ENCODE peak calls at places on chromosomes 5 and 9, in seven cellular contexts. One of them, this sample, is unnamed.

GRCh38 chr9:97658707-97659106 is 25.1 kb downstream of the NCBP1 start:
- DNase-seq in activated B cell treated with CpG ODN at 0.5 μM for 24 hours: no peak
- DNase-seq in mesothelial cell of epicardium: no peak
- DNase-seq in activated CD8-positive, alpha-beta T cell treated with anti-CD3 and anti-CD28 coated beads for 36 hours: no peak
- DNase-seq in sigmoid colon: no peak
- DNase-seq in H1: no peak
- DNase-seq in AG04450: no peak
- DNase-seq in this sample: no peak

GRCh38 chr9:127960410-127961165 is 20.2 kb downstream of the EEIG1 start:
- DNase-seq in activated B cell treated with CpG ODN at 0.5 μM for 24 hours: no peak
- DNase-seq in mesothelial cell of epicardium: no peak
- DNase-seq in activated CD8-positive, alpha-beta T cell treated with anti-CD3 and anti-CD28 coated beads for 36 hours: no peak
- DNase-seq in sigmoid colon: no peak
- DNase-seq in H1: no peak
- DNase-seq in AG04450: no peak
- DNase-seq in this sample: no peak

GRCh38 chr9:8825600-8826147 is 1026.1 kb upstream of the DMAC1 start:
- DNase-seq in activated B cell treated with CpG ODN at 0.5 μM for 24 hours: no peak
- DNase-seq in mesothelial cell of epicardium: no peak
- DNase-seq in activated CD8-positive, alpha-beta T cell treated with anti-CD3 and anti-CD28 coated beads for 36 hours: no peak
- DNase-seq in sigmoid colon: no peak
- DNase-seq in H1: no peak
- DNase-seq in AG04450: no peak
- DNase-seq in this sample: no peak

GRCh38 chr5:52867809-52868208 is 80.1 kb downstream of the ITGA1 start:
- DNase-seq in activated B cell treated with CpG ODN at 0.5 μM for 24 hours: no peak
- DNase-seq in mesothelial cell of epicardium: no peak
- DNase-seq in activated CD8-positive, alpha-beta T cell treated with anti-CD3 and anti-CD28 coated beads for 36 hours: no peak
- DNase-seq in sigmoid colon: no peak
- DNase-seq in H1: no peak
- DNase-seq in AG04450: no peak
- DNase-seq in this sample: no peak

GRCh38 chr5:53874409-53874808 is 314.0 kb downstream of the NDUFS4 start:
- DNase-seq in activated B cell treated with CpG ODN at 0.5 μM for 24 hours: no peak
- DNase-seq in mesothelial cell of epicardium: no peak
- DNase-seq in activated CD8-positive, alpha-beta T cell treated with anti-CD3 and anti-CD28 coated beads for 36 hours: peak; percentile 11
- DNase-seq in sigmoid colon: no peak
- DNase-seq in H1: no peak
- DNase-seq in AG04450: no peak
- DNase-seq in this sample: no peak

GRCh38 chr9:99169982-99170761 is 51.6 kb downstream of the ALG2 start:
- DNase-seq in activated B cell treated with CpG ODN at 0.5 μM for 24 hours: no peak
- DNase-seq in mesothelial cell of epicardium: no peak
- DNase-seq in activated CD8-positive, alpha-beta T cell treated with anti-CD3 and anti-CD28 coated beads for 36 hours: no peak
- DNase-seq in sigmoid colon: no peak
- DNase-seq in H1: no peak
- DNase-seq in AG04450: no peak
- DNase-seq in this sample: no peak

GRCh38 chr9:26685857-26686256 is 206.7 kb downstream of the CAAP1 start:
- DNase-seq in activated B cell treated with CpG ODN at 0.5 μM for 24 hours: no peak
- DNase-seq in mesothelial cell of epicardium: no peak
- DNase-seq in activated CD8-positive, alpha-beta T cell treated with anti-CD3 and anti-CD28 coated beads for 36 hours: no peak
- DNase-seq in sigmoid colon: no peak
- DNase-seq in H1: no peak
- DNase-seq in AG04450: no peak
- DNase-seq in this sample: no peak

GRCh38 chr9:129282308-129283211 is 104.5 kb upstream of the IER5L start:
- DNase-seq in activated B cell treated with CpG ODN at 0.5 μM for 24 hours: peak; percentile 12
- DNase-seq in mesothelial cell of epicardium: no peak
- DNase-seq in activated CD8-positive, alpha-beta T cell treated with anti-CD3 and anti-CD28 coated beads for 36 hours: no peak
- DNase-seq in sigmoid colon: peak; percentile 61
- DNase-seq in H1: no peak
- DNase-seq in AG04450: no peak
- DNase-seq in this sample: peak; percentile 4

GRCh38 chr9:36566813-36567217 is 5.9 kb upstream of the MELK start:
- DNase-seq in activated B cell treated with CpG ODN at 0.5 μM for 24 hours: no peak
- DNase-seq in mesothelial cell of epicardium: no peak
- DNase-seq in activated CD8-positive, alpha-beta T cell treated with anti-CD3 and anti-CD28 coated beads for 36 hours: no peak
- DNase-seq in sigmoid colon: peak; percentile 83
- DNase-seq in H1: no peak
- DNase-seq in AG04450: no peak
- DNase-seq in this sample: no peak

GRCh38 chr9:33416996-33417395 is 14.6 kb upstream of the AQP7 start:
- DNase-seq in activated B cell treated with CpG ODN at 0.5 μM for 24 hours: no peak
- DNase-seq in mesothelial cell of epicardium: no peak
- DNase-seq in activated CD8-positive, alpha-beta T cell treated with anti-CD3 and anti-CD28 coated beads for 36 hours: peak; percentile 22
- DNase-seq in sigmoid colon: no peak
- DNase-seq in H1: no peak
- DNase-seq in AG04450: no peak
- DNase-seq in this sample: no peak

GRCh38 chr9:114341991-114342390 is 12.3 kb downstream of the ORM2 start:
- DNase-seq in activated B cell treated with CpG ODN at 0.5 μM for 24 hours: no peak
- DNase-seq in mesothelial cell of epicardium: no peak
- DNase-seq in activated CD8-positive, alpha-beta T cell treated with anti-CD3 and anti-CD28 coated beads for 36 hours: no peak
- DNase-seq in sigmoid colon: no peak
- DNase-seq in H1: no peak
- DNase-seq in AG04450: no peak
- DNase-seq in this sample: no peak

GRCh38 chr9:114343471-114344187 is 14.0 kb downstream of the ORM2 start:
- DNase-seq in activated B cell treated with CpG ODN at 0.5 μM for 24 hours: no peak
- DNase-seq in mesothelial cell of epicardium: no peak
- DNase-seq in activated CD8-positive, alpha-beta T cell treated with anti-CD3 and anti-CD28 coated beads for 36 hours: no peak
- DNase-seq in sigmoid colon: no peak
- DNase-seq in H1: no peak
- DNase-seq in AG04450: no peak
- DNase-seq in this sample: no peak

GRCh38 chr9:114341152-114341830 is 11.6 kb downstream of the ORM2 start:
- DNase-seq in activated B cell treated with CpG ODN at 0.5 μM for 24 hours: no peak
- DNase-seq in mesothelial cell of epicardium: no peak
- DNase-seq in activated CD8-positive, alpha-beta T cell treated with anti-CD3 and anti-CD28 coated beads for 36 hours: no peak
- DNase-seq in sigmoid colon: no peak
- DNase-seq in H1: no peak
- DNase-seq in AG04450: no peak
- DNase-seq in this sample: no peak

GRCh38 chr9:114344188-114344566 is 14.5 kb downstream of the ORM2 start:
- DNase-seq in activated B cell treated with CpG ODN at 0.5 μM for 24 hours: no peak
- DNase-seq in mesothelial cell of epicardium: no peak
- DNase-seq in activated CD8-positive, alpha-beta T cell treated with anti-CD3 and anti-CD28 coated beads for 36 hours: no peak
- DNase-seq in sigmoid colon: no peak
- DNase-seq in H1: no peak
- DNase-seq in AG04450: no peak
- DNase-seq in this sample: no peak

DNA sequence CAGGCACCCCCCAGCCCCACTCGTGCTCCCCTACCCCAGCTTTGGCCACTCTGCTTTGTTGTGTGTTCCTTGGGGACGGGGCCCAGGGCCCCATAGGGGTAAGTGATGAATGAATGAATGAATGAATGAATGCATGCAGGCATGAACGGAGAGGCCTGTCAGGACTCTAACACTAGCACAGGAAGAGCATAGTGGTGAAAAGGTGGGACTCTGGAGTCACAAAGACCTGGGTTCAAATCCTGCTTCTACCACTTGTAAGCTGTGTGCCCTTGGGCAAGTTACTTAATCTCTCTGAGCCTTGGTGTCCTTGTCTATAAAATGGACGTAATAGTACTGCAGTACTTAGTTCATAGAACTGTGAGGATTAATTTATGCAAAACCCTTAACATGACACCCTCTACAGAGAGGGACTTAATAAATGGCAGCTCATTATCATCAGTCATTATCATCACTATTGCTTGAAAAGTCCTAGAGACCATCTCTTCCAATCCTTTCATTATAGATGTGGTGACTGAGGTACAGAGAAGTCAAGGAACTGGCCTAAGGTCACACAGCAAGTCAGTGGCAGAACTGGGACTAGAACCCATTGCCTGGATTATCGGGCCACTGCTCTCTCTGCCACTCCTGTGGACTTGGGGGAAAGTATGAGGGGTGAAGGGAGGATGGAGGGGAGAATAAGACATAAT is 13.2 kb downstream of the ORM2 start:
- DNase-seq in activated B cell treated with CpG ODN at 0.5 μM for 24 hours: no peak
- DNase-seq in mesothelial cell of epicardium: no peak
- DNase-seq in activated CD8-positive, alpha-beta T cell treated with anti-CD3 and anti-CD28 coated beads for 36 hours: no peak
- DNase-seq in sigmoid colon: no peak
- DNase-seq in H1: no peak
- DNase-seq in AG04450: no peak
- DNase-seq in this sample: no peak
- TF ChIP-seq CTCF in activated B cell treated with CpG ODN at 0.5 μM for 24 hours: no peak
- TF ChIP-seq CTCF in mesothelial cell of epicardium: no peak
- TF ChIP-seq CTCF in activated CD8-positive, alpha-beta T cell treated with anti-CD3 and anti-CD28 coated beads for 36 hours: no peak
- TF ChIP-seq CTCF in sigmoid colon: no peak
- TF ChIP-seq CTCF in H1: no peak
- TF ChIP-seq CTCF in AG04450: no peak
- TF ChIP-seq CTCF in this sample: no peak

DNA sequence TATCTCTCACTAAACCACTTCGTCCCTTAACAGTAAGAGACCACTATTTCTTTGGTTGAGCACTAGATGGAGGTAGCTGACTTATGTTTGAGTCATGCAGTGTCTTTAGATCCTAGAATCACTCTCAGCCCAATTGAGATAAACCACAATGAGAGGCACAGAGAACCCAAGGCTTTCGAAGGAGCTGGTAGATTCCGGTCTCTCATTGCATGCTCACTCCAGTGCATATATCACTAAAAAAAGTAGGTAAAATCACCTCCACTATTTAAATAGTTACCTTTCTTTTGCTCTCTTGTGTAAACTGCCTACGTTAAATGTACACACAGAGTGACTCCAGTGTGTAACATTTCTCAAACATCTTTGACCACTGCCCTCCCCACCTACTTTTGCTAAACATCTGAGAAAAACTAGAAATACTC is 27.6 kb downstream of the ACTL7A start:
- DNase-seq in activated B cell treated with CpG ODN at 0.5 μM for 24 hours: no peak
- DNase-seq in mesothelial cell of epicardium: no peak
- DNase-seq in activated CD8-positive, alpha-beta T cell treated with anti-CD3 and anti-CD28 coated beads for 36 hours: no peak
- DNase-seq in sigmoid colon: no peak
- DNase-seq in H1: no peak
- DNase-seq in AG04450: no peak
- DNase-seq in this sample: no peak
- TF ChIP-seq CTCF in activated B cell treated with CpG ODN at 0.5 μM for 24 hours: no peak
- TF ChIP-seq CTCF in mesothelial cell of epicardium: no peak
- TF ChIP-seq CTCF in activated CD8-positive, alpha-beta T cell treated with anti-CD3 and anti-CD28 coated beads for 36 hours: no peak
- TF ChIP-seq CTCF in sigmoid colon: no peak
- TF ChIP-seq CTCF in H1: no peak
- TF ChIP-seq CTCF in AG04450: peak; percentile 15
- TF ChIP-seq CTCF in this sample: peak; percentile 66

DNA sequence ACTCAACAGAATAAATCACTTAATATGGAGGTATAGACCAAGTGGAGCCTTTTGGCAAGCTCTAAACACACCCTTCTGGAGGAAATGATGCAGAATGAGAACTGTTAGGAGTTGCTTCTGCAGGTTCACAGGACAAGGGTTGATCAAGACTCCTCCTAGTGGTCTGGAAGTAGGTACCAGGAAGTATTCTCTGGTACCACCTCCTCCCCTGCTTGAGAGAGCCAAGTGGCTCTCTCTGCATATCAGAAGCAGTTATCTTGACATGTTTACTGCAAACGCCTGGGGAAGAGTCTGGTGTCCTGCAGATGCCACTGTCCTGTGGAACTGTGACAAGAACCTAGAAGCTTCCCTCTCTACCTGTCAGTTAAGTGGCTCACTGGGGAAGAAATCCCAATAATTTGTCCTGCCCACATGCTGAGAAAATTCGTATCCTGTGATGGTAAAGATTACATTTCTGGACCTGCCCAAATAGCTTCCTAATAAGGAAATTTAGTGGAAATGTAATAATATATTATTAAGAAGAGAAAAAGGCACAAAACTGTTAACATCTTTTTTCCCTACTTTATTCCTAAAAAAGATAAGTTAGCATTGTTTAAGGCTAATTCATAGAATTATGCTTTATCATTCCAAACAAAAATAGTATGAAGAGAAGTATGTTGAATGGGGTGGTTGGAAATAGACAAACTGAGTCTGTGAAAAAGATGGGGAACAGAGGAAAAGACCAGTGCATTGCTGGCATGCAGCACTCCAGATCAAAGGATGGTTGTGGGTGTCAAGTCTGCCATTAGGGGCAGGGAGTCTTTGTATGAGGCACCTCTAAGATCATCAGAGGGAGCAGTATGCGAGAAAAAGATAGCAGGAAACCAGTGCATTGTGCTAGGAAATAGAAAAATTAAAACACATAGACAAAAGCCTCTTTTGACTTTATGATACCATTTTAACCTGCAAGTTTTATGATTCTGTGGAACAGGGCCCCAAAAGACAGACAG is 118.8 kb downstream of the CDC42SE2 start:
- DNase-seq in activated B cell treated with CpG ODN at 0.5 μM for 24 hours: no peak
- DNase-seq in mesothelial cell of epicardium: no peak
- DNase-seq in activated CD8-positive, alpha-beta T cell treated with anti-CD3 and anti-CD28 coated beads for 36 hours: peak; percentile 56
- DNase-seq in sigmoid colon: no peak
- DNase-seq in H1: peak; percentile 31
- DNase-seq in AG04450: peak; percentile 8
- DNase-seq in this sample: no peak
- TF ChIP-seq CTCF in activated B cell treated with CpG ODN at 0.5 μM for 24 hours: peak; percentile 71
- TF ChIP-seq CTCF in mesothelial cell of epicardium: no peak
- TF ChIP-seq CTCF in activated CD8-positive, alpha-beta T cell treated with anti-CD3 and anti-CD28 coated beads for 36 hours: peak; percentile 61
- TF ChIP-seq CTCF in sigmoid colon: no peak
- TF ChIP-seq CTCF in H1: peak; percentile 76
- TF ChIP-seq CTCF in AG04450: peak; percentile 49
- TF ChIP-seq CTCF in this sample: peak; percentile 44

DNA sequence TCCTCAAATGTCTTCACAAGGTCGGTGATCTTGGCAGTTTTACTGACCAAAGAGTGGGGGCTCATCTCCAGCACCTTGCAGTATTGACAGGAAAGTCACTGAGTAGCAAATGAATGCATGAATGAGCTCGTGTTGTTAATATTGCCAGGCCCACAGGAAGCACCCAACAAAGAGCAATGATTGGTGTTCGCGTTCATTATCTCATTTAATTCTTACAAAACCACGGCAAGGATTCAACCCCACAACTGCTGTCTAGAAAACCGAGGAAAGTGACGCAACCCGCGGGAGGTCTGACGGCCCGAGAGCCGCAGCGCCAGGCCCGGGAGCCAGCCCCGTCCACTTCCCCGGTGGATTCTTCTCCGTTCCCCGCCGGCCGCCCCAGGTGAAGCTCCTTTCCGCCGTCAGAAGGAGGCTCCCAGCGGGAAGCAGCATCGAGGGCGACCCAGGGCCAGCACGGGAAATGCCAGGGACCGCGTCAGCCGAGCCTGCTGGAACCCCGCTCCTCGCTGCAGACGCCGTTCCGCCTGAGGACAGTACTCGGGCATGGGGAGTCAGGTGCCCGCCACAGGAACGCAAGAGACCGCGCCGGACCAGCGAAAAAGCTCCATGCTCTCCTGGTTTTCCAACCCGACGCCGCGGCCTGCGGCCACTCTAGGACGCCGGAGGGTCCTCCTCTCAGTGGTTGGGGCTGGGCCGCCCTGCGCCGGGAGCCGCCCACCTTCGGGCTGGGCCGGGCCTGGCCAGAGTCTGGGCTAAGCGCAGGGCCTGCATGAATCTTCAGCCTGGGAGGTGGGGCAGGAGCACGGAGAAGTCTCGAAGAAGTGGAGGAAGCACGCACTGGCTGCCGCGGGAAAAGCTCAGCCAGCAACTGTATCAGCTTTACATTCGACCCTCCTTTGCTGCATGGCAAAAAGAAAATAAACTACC is 19.8 kb upstream of the FER start:
- DNase-seq in activated B cell treated with CpG ODN at 0.5 μM for 24 hours: peak; percentile 62
- DNase-seq in mesothelial cell of epicardium: peak; percentile 73
- DNase-seq in activated CD8-positive, alpha-beta T cell treated with anti-CD3 and anti-CD28 coated beads for 36 hours: peak; percentile 61
- DNase-seq in sigmoid colon: peak; percentile 96
- DNase-seq in H1: peak; percentile 77
- DNase-seq in AG04450: peak; percentile 70
- DNase-seq in this sample: peak; percentile 86
- TF ChIP-seq CTCF in activated B cell treated with CpG ODN at 0.5 μM for 24 hours: no peak
- TF ChIP-seq CTCF in mesothelial cell of epicardium: no peak
- TF ChIP-seq CTCF in activated CD8-positive, alpha-beta T cell treated with anti-CD3 and anti-CD28 coated beads for 36 hours: no peak
- TF ChIP-seq CTCF in sigmoid colon: no peak
- TF ChIP-seq CTCF in H1: no peak
- TF ChIP-seq CTCF in AG04450: no peak
- TF ChIP-seq CTCF in this sample: no peak